ENCODE peak calls at places on chromosomes 13 and 19, in eight cellular contexts. One of them, this sample, is unnamed.

GRCh38 chr19:58042709-58043340 is 9.0 kb downstream of the ZSCAN1 start:
- DNase-seq in AML-193: no peak
- DNase-seq in neural progenitor cell: peak; percentile 51
- DNase-seq in T-helper 2 cell: no peak
- DNase-seq in activated CD8-positive, alpha-beta memory T cell treated with anti-CD3 and anti-CD28 coated beads for 1 hour: no peak
- DNase-seq in AG09319: no peak
- DNase-seq in substantia nigra: no peak
- DNase-seq in NCI-H1436: no peak
- DNase-seq in this sample: no peak

GRCh38 chr13:43652751-43653150 is 134.0 kb downstream of the ENOX1 start:
- DNase-seq in AML-193: no peak
- DNase-seq in neural progenitor cell: no peak
- DNase-seq in T-helper 2 cell: no peak
- DNase-seq in activated CD8-positive, alpha-beta memory T cell treated with anti-CD3 and anti-CD28 coated beads for 1 hour: no peak
- DNase-seq in AG09319: no peak
- DNase-seq in substantia nigra: no peak
- DNase-seq in NCI-H1436: no peak
- DNase-seq in this sample: no peak

GRCh38 chr13:76667551-76667950 is 218.7 kb downstream of the KCTD12 start:
- DNase-seq in AML-193: peak; percentile 85
- DNase-seq in neural progenitor cell: no peak
- DNase-seq in T-helper 2 cell: peak; percentile 5
- DNase-seq in activated CD8-positive, alpha-beta memory T cell treated with anti-CD3 and anti-CD28 coated beads for 1 hour: no peak
- DNase-seq in AG09319: peak; percentile 53
- DNase-seq in substantia nigra: no peak
- DNase-seq in NCI-H1436: no peak
- DNase-seq in this sample: peak; percentile 29

GRCh38 chr13:79682164-79682563 is 201.2 kb downstream of the NDFIP2 start:
- DNase-seq in AML-193: no peak
- DNase-seq in neural progenitor cell: no peak
- DNase-seq in T-helper 2 cell: no peak
- DNase-seq in activated CD8-positive, alpha-beta memory T cell treated with anti-CD3 and anti-CD28 coated beads for 1 hour: no peak
- DNase-seq in AG09319: no peak
- DNase-seq in substantia nigra: no peak
- DNase-seq in NCI-H1436: no peak
- DNase-seq in this sample: no peak

GRCh38 chr19:29598496-29598895 is 7.6 kb upstream of the POP4 start:
- DNase-seq in AML-193: no peak
- DNase-seq in neural progenitor cell: no peak
- DNase-seq in T-helper 2 cell: no peak
- DNase-seq in activated CD8-positive, alpha-beta memory T cell treated with anti-CD3 and anti-CD28 coated beads for 1 hour: no peak
- DNase-seq in AG09319: no peak
- DNase-seq in substantia nigra: no peak
- DNase-seq in NCI-H1436: no peak
- DNase-seq in this sample: no peak

GRCh38 chr19:20179946-20180345 is 12.9 kb downstream of the ZNF486 start:
- DNase-seq in AML-193: no peak
- DNase-seq in neural progenitor cell: no peak
- DNase-seq in T-helper 2 cell: no peak
- DNase-seq in activated CD8-positive, alpha-beta memory T cell treated with anti-CD3 and anti-CD28 coated beads for 1 hour: no peak
- DNase-seq in AG09319: no peak
- DNase-seq in substantia nigra: no peak
- DNase-seq in NCI-H1436: no peak
- DNase-seq in this sample: no peak

GRCh38 chr13:109481046-109481445 is 305.3 kb downstream of the IRS2 start:
- DNase-seq in AML-193: no peak
- DNase-seq in neural progenitor cell: no peak
- DNase-seq in T-helper 2 cell: no peak
- DNase-seq in activated CD8-positive, alpha-beta memory T cell treated with anti-CD3 and anti-CD28 coated beads for 1 hour: no peak
- DNase-seq in AG09319: no peak
- DNase-seq in substantia nigra: no peak
- DNase-seq in NCI-H1436: no peak
- DNase-seq in this sample: no peak

GRCh38 chr19:55503447-55504251 is 15.4 kb downstream of the SSC5D start:
- DNase-seq in AML-193: peak; percentile 64
- DNase-seq in neural progenitor cell: peak; percentile 97
- DNase-seq in T-helper 2 cell: peak; percentile 94
- DNase-seq in activated CD8-positive, alpha-beta memory T cell treated with anti-CD3 and anti-CD28 coated beads for 1 hour: peak; percentile 82
- DNase-seq in AG09319: no peak
- DNase-seq in substantia nigra: peak; percentile 94
- DNase-seq in NCI-H1436: peak; percentile 76
- DNase-seq in this sample: peak; percentile 80

GRCh38 chr19:1090731-1091543 is 4.2 kb downstream of the POLR2E start:
- DNase-seq in AML-193: no peak
- DNase-seq in neural progenitor cell: no peak
- DNase-seq in T-helper 2 cell: no peak
- DNase-seq in activated CD8-positive, alpha-beta memory T cell treated with anti-CD3 and anti-CD28 coated beads for 1 hour: no peak
- DNase-seq in AG09319: no peak
- DNase-seq in substantia nigra: no peak
- DNase-seq in NCI-H1436: no peak
- DNase-seq in this sample: no peak

GRCh38 chr13:106349080-106349841 is 186.2 kb downstream of the EFNB2 start:
- DNase-seq in AML-193: no peak
- DNase-seq in neural progenitor cell: peak; percentile 71
- DNase-seq in T-helper 2 cell: no peak
- DNase-seq in activated CD8-positive, alpha-beta memory T cell treated with anti-CD3 and anti-CD28 coated beads for 1 hour: no peak
- DNase-seq in AG09319: no peak
- DNase-seq in substantia nigra: peak; percentile 8
- DNase-seq in NCI-H1436: peak; percentile 23
- DNase-seq in this sample: no peak

GRCh38 chr19:30324982-30325381 is 47.2 kb upstream of the ZNF536 start:
- DNase-seq in AML-193: no peak
- DNase-seq in neural progenitor cell: no peak
- DNase-seq in T-helper 2 cell: no peak
- DNase-seq in activated CD8-positive, alpha-beta memory T cell treated with anti-CD3 and anti-CD28 coated beads for 1 hour: no peak
- DNase-seq in AG09319: no peak
- DNase-seq in substantia nigra: no peak
- DNase-seq in NCI-H1436: no peak
- DNase-seq in this sample: no peak

GRCh38 chr19:18419699-18420460 is 682 bp downstream of the SSBP4 start:
- DNase-seq in AML-193: no peak
- DNase-seq in neural progenitor cell: peak; percentile 62
- DNase-seq in T-helper 2 cell: peak; percentile 69
- DNase-seq in activated CD8-positive, alpha-beta memory T cell treated with anti-CD3 and anti-CD28 coated beads for 1 hour: no peak
- DNase-seq in AG09319: no peak
- DNase-seq in substantia nigra: no peak
- DNase-seq in NCI-H1436: peak; percentile 20
- DNase-seq in this sample: no peak

GRCh38 chr13:62302341-62302740 is 886.7 kb upstream of the PCDH20 start:
- DNase-seq in AML-193: no peak
- DNase-seq in neural progenitor cell: no peak
- DNase-seq in T-helper 2 cell: no peak
- DNase-seq in activated CD8-positive, alpha-beta memory T cell treated with anti-CD3 and anti-CD28 coated beads for 1 hour: no peak
- DNase-seq in AG09319: no peak
- DNase-seq in substantia nigra: no peak
- DNase-seq in NCI-H1436: no peak
- DNase-seq in this sample: no peak

GRCh38 chr19:8360196-8360595 is 3.8 kb upstream of the ANGPTL4 start:
- DNase-seq in AML-193: no peak
- DNase-seq in neural progenitor cell: no peak
- DNase-seq in T-helper 2 cell: no peak
- DNase-seq in activated CD8-positive, alpha-beta memory T cell treated with anti-CD3 and anti-CD28 coated beads for 1 hour: no peak
- DNase-seq in AG09319: no peak
- DNase-seq in substantia nigra: no peak
- DNase-seq in NCI-H1436: no peak
- DNase-seq in this sample: no peak

GRCh38 chr13:43648733-43649132 is 138.0 kb downstream of the ENOX1 start:
- DNase-seq in AML-193: no peak
- DNase-seq in neural progenitor cell: no peak
- DNase-seq in T-helper 2 cell: no peak
- DNase-seq in activated CD8-positive, alpha-beta memory T cell treated with anti-CD3 and anti-CD28 coated beads for 1 hour: no peak
- DNase-seq in AG09319: no peak
- DNase-seq in substantia nigra: no peak
- DNase-seq in NCI-H1436: no peak
- DNase-seq in this sample: no peak

GRCh38 chr13:48640767-48641166 is 13.0 kb upstream of the CYSLTR2 start:
- DNase-seq in AML-193: no peak
- DNase-seq in neural progenitor cell: no peak
- DNase-seq in T-helper 2 cell: no peak
- DNase-seq in activated CD8-positive, alpha-beta memory T cell treated with anti-CD3 and anti-CD28 coated beads for 1 hour: no peak
- DNase-seq in AG09319: no peak
- DNase-seq in substantia nigra: no peak
- DNase-seq in NCI-H1436: no peak
- DNase-seq in this sample: no peak

GRCh38 chr13:30186644-30187431 is 120.5 kb downstream of the KATNAL1 start:
- DNase-seq in AML-193: no peak
- DNase-seq in neural progenitor cell: peak; percentile 15
- DNase-seq in T-helper 2 cell: no peak
- DNase-seq in activated CD8-positive, alpha-beta memory T cell treated with anti-CD3 and anti-CD28 coated beads for 1 hour: no peak
- DNase-seq in AG09319: no peak
- DNase-seq in substantia nigra: no peak
- DNase-seq in NCI-H1436: peak; percentile 51
- DNase-seq in this sample: no peak

GRCh38 chr13:77028202-77028601 is 1.2 kb upstream of the FBXL3 start:
- DNase-seq in AML-193: no peak
- DNase-seq in neural progenitor cell: no peak
- DNase-seq in T-helper 2 cell: peak; percentile 14
- DNase-seq in activated CD8-positive, alpha-beta memory T cell treated with anti-CD3 and anti-CD28 coated beads for 1 hour: no peak
- DNase-seq in AG09319: no peak
- DNase-seq in substantia nigra: no peak
- DNase-seq in NCI-H1436: no peak
- DNase-seq in this sample: no peak

GRCh38 chr13:33183431-33184130 is 102.0 kb downstream of the STARD13 start:
- DNase-seq in AML-193: no peak
- DNase-seq in neural progenitor cell: no peak
- DNase-seq in T-helper 2 cell: no peak
- DNase-seq in activated CD8-positive, alpha-beta memory T cell treated with anti-CD3 and anti-CD28 coated beads for 1 hour: no peak
- DNase-seq in AG09319: no peak
- DNase-seq in substantia nigra: no peak
- DNase-seq in NCI-H1436: no peak
- DNase-seq in this sample: no peak

This sample was measured in AG04450.